ENCODE peak calls at places on chromosomes 12 and 14, in ten cellular contexts. G is AG08395; U is NCI-H1436; T is fibroblast of lung; M is fibroblast of pulmonary artery; K is ecto neural progenitor cell; Y is body of pancreas; W is Calu3; A is posterior vena cava; D is activated T-cell treated with anti-CD3 and anti-CD28 coated beads, Interleukin-2, amount 50 U/mL, for 48 hours. S is an unnamed sample.

GRCh38 chr14:104682107-104682593 is 7.3 kb upstream of the INF2 start:
- DNase-seq in M (no peak), D (no peak), G (no peak), U (no peak), T (no peak), W (peak), K (peak), Y (no peak), A (no peak), S (no peak)

GRCh38 chr12:119696943-119697342 is 29.0 kb downstream of the PRKAB1 start:
- DNase-seq in T (no peak), W (no peak), K (no peak), M (no peak), D (no peak), Y (no peak), A (no peak), U (no peak), G (no peak), S (no peak)

GRCh38 chr12:78802593-78802992 is 62.0 kb upstream of the SYT1 start:
- DNase-seq in M (peak), D (no peak), U (no peak), W (peak), A (no peak), T (peak), Y (no peak), G (peak), K (no peak), S (peak)

GRCh38 chr14:61101803-61102548 is 120.9 kb downstream of the SLC38A6 start:
- DNase-seq in T (peak), A (no peak), U (no peak), D (no peak), Y (no peak), W (no peak), M (peak), K (no peak), G (peak), S (no peak)

GRCh38 chr12:89988156-89988555 is 279.5 kb upstream of the ATP2B1 start:
- DNase-seq in A (no peak), K (no peak), U (no peak), T (no peak), D (no peak), G (peak), Y (no peak), W (no peak), M (no peak), S (no peak)

GRCh38 chr12:93870020-93870795 is 193.0 kb downstream of the CRADD start:
- DNase-seq in W (no peak), T (no peak), K (peak), A (peak), Y (no peak), G (no peak), D (no peak), M (no peak), U (no peak), S (no peak)

GRCh38 chr12:43805149-43805856 is 814 bp downstream of the TWF1 start:
- DNase-seq in U (no peak), A (no peak), T (peak), M (peak), W (no peak), D (no peak), Y (peak), K (no peak), G (no peak), S (no peak)

GRCh38 chr12:79454338-79454777 is 236.4 kb downstream of the PAWR start:
- DNase-seq in A (no peak), K (no peak), W (no peak), U (no peak), Y (no peak), G (no peak), M (peak), D (no peak), T (peak), S (no peak)

GRCh38 chr14:74566174-74567125 is 45.6 kb downstream of the LTBP2 start:
- DNase-seq in M (no peak), W (peak), D (no peak), G (no peak), Y (no peak), T (peak), U (no peak), A (peak), K (no peak), S (no peak)

GRCh38 chr12:12018454-12018853 is 52.3 kb upstream of the BCL2L14 start:
- DNase-seq in G (no peak), Y (no peak), D (no peak), W (no peak), U (no peak), A (no peak), M (peak), K (no peak), T (peak), S (no peak)

GRCh38 chr14:100605230-100605629 is 18.0 kb upstream of the BEGAIN start:
- DNase-seq in A (peak), D (no peak), W (no peak), G (no peak), T (no peak), U (no peak), K (no peak), Y (no peak), M (no peak), S (no peak)

GRCh38 chr14:58708004-58708403 is 70.2 kb downstream of the DACT1 start:
- DNase-seq in G (no peak), Y (no peak), W (no peak), K (no peak), U (no peak), A (no peak), D (no peak), T (no peak), M (no peak), S (no peak)

GRCh38 chr12:110937104-110937641 is 16.8 kb upstream of the MYL2 start:
- DNase-seq in G (peak), M (peak), W (peak), Y (peak), K (peak), D (peak), A (peak), U (peak), T (peak), S (no peak)

GRCh38 chr12:46442239-46442638 is 69.7 kb upstream of the SLC38A2 start:
- DNase-seq in Y (no peak), U (no peak), D (no peak), M (peak), G (peak), K (no peak), A (no peak), T (peak), W (no peak), S (no peak)

GRCh38 chr14:53285806-53286205 is 132.7 kb upstream of the DDHD1 start:
- DNase-seq in T (no peak), W (no peak), A (no peak), Y (no peak), D (no peak), M (peak), U (no peak), G (no peak), K (no peak), S (no peak)

GRCh38 chr14:55297611-55298323 is 26.5 kb downstream of the FBXO34 start:
- DNase-seq in M (no peak), A (no peak), U (no peak), W (peak), D (no peak), T (no peak), K (no peak), G (no peak), Y (peak), S (no peak)

GRCh38 chr12:115451785-115452736 is 768.1 kb upstream of the TBX3 start:
- DNase-seq in G (no peak), U (peak), T (peak), A (no peak), D (no peak), M (peak), K (peak), W (peak), Y (peak), S (no peak)

GRCh38 chr14:100106260-100106659 is 41.0 kb downstream of the EVL start:
- DNase-seq in U (no peak), K (no peak), T (no peak), W (no peak), M (no peak), A (peak), Y (no peak), D (peak), G (no peak), S (no peak)

GRCh38 chr14:52131640-52132320 is 62.9 kb upstream of the NID2 start:
- DNase-seq in D (peak), M (peak), K (peak), A (no peak), U (peak), T (peak), Y (peak), W (peak), G (peak), S (peak)

GRCh38 chr12:77382096-77382742 is 316.9 kb upstream of the E2F7 start:
- DNase-seq in Y (no peak), T (no peak), D (no peak), K (no peak), W (no peak), M (peak), U (no peak), G (no peak), A (no peak), S (no peak)

GRCh38 chr14:100577986-100578431 is 9.2 kb downstream of the BEGAIN start:
- DNase-seq in U (no peak), D (no peak), K (no peak), A (peak), W (no peak), Y (no peak), G (no peak), M (no peak), T (no peak), S (no peak)

GRCh38 chr12:24304285-24304684 is 354.8 kb upstream of the SOX5 start:
- DNase-seq in G (no peak), W (no peak), M (no peak), A (no peak), D (no peak), Y (no peak), K (no peak), U (no peak), T (no peak), S (no peak)

GRCh38 chr14:79781882-79782281 is 429.4 kb downstream of the DIO2 start:
- DNase-seq in G (no peak), W (no peak), Y (no peak), M (peak), U (no peak), A (no peak), K (no peak), T (peak), D (no peak), S (no peak)

GRCh38 chr14:65411656-65412188 is 808 bp upstream of the FUT8 start:
- DNase-seq in Y (peak), T (peak), W (peak), D (peak), U (peak), A (peak), G (peak), K (peak), M (peak), S (peak)

GRCh38 chr14:94914191-94914590 is 144.3 kb upstream of the GSC start:
- DNase-seq in Y (no peak), K (no peak), G (no peak), U (no peak), A (peak), T (no peak), D (no peak), M (no peak), W (no peak), S (no peak)

GRCh38 chr12:122004633-122005071 is 17.0 kb upstream of the BCL7A start:
- DNase-seq in A (no peak), K (no peak), W (no peak), G (peak), M (no peak), D (no peak), U (no peak), Y (no peak), T (peak), S (no peak)

GRCh38 chr12:3076730-3077571 is at the start of gene TSPAN9:
- DNase-seq in Y (peak), G (peak), U (peak), W (peak), K (peak), M (peak), T (peak), D (peak), A (peak), S (peak)

GRCh38 chr12:121872546-121873223 is 14.0 kb upstream of the HPD start:
- DNase-seq in K (no peak), Y (peak), T (peak), U (no peak), A (no peak), D (no peak), M (peak), W (no peak), G (peak), S (peak)

GRCh38 chr12:70379856-70380255 is 13.8 kb downstream of the KCNMB4 start:
- DNase-seq in G (no peak), T (no peak), D (no peak), M (no peak), Y (no peak), W (no peak), K (no peak), A (no peak), U (no peak), S (no peak)

GRCh38 chr14:87097021-87097420 is 896.0 kb downstream of the GALC start:
- DNase-seq in Y (no peak), D (no peak), K (no peak), U (no peak), M (peak), W (no peak), A (no peak), G (no peak), T (peak), S (no peak)

GRCh38 chr14:101226603-101227425 is 323.3 kb upstream of the RTL1 start:
- DNase-seq in T (no peak), Y (no peak), G (no peak), W (no peak), K (peak), M (no peak), D (no peak), U (no peak), A (peak), S (no peak)

GRCh38 chr12:12685305-12685704 is 10.7 kb downstream of the GPR19 start:
- DNase-seq in A (no peak), G (no peak), W (no peak), T (no peak), D (no peak), Y (peak), U (peak), M (no peak), K (peak), S (no peak)

GRCh38 chr12:56188786-56189335 is 422 bp downstream of the SMARCC2 start:
- DNase-seq in T (no peak), W (no peak), D (peak), M (no peak), K (no peak), A (peak), U (no peak), G (no peak), Y (no peak), S (no peak)

S was measured in AG09319.